ENCODE peak calls at places on chromosomes 7 and 10, in six cellular contexts. N is neural crest cell, I is tibial artery, D is fibroblast of pulmonary artery, T is OCI-LY7, A is AG04449. S is an unnamed sample.

GRCh38 chr10:52644678-52645434 is 127.7 kb downstream of the MBL2 start:
- DNase-seq in A (no peak), I (no peak), N (peak; percentile 50), T (peak; percentile 36), D (peak; percentile 75), S (no peak)

GRCh38 chr7:105673367-105674188 is 92.3 kb upstream of the EFCAB10 start:
- DNase-seq in D (no peak), T (no peak), A (no peak), I (no peak), N (no peak), S (no peak)

GRCh38 chr10:62759599-62760175 is 44.8 kb upstream of the ADO start:
- DNase-seq in A (no peak), T (no peak), N (no peak), I (no peak), D (no peak), S (no peak)

GRCh38 chr10:34137955-34138354 is 677.1 kb downstream of the PARD3 start:
- DNase-seq in T (no peak), A (no peak), I (no peak), N (no peak), D (no peak), S (no peak)

GRCh38 chr10:131260031-131260430 is 51.5 kb downstream of the TCERG1L start:
- DNase-seq in D (no peak), N (no peak), A (no peak), I (no peak), T (no peak), S (no peak)

GRCh38 chr10:72784551-72785421 is 92.8 kb downstream of the MCU start:
- DNase-seq in I (peak; percentile 27), N (peak; percentile 36), T (no peak), A (peak; percentile 80), D (peak; percentile 90), S (no peak)

GRCh38 chr10:7310076-7310475 is 100.8 kb downstream of the SFMBT2 start:
- DNase-seq in A (no peak), T (no peak), N (no peak), D (no peak), I (no peak), S (no peak)

GRCh38 chr10:107546239-107546638 is 381.7 kb upstream of the SORCS1 start:
- DNase-seq in N (no peak), T (no peak), A (peak; percentile 24), I (no peak), D (peak; percentile 80), S (no peak)

GRCh38 chr7:46652317-46652716 is 731.2 kb upstream of the IGFBP3 start:
- DNase-seq in A (no peak), N (no peak), I (no peak), T (no peak), D (no peak), S (no peak)

GRCh38 chr7:84258628-84259027 is 64.0 kb upstream of the SEMA3A start:
- DNase-seq in T (no peak), D (peak; percentile 64), A (peak; percentile 40), I (no peak), N (no peak), S (no peak)

GRCh38 chr7:77571791-77572190 is 34.7 kb downstream of the PTPN12 start:
- DNase-seq in I (no peak), N (no peak), T (no peak), A (no peak), D (no peak), S (no peak)

GRCh38 chr10:70925377-70926214 is 37.2 kb upstream of the PCBD1 start:
- DNase-seq in I (peak; percentile 36), T (peak; percentile 38), D (peak; percentile 22), N (peak; percentile 67), A (no peak), S (no peak)

GRCh38 chr10:43692051-43692825 is 43.6 kb upstream of the ZNF32 start:
- DNase-seq in I (no peak), T (no peak), A (no peak), N (no peak), D (peak; percentile 96), S (no peak)

GRCh38 chr7:101563198-101563901 is 65.7 kb downstream of the MYL10 start:
- DNase-seq in T (no peak), N (no peak), I (no peak), A (no peak), D (no peak), S (no peak)

DNA sequence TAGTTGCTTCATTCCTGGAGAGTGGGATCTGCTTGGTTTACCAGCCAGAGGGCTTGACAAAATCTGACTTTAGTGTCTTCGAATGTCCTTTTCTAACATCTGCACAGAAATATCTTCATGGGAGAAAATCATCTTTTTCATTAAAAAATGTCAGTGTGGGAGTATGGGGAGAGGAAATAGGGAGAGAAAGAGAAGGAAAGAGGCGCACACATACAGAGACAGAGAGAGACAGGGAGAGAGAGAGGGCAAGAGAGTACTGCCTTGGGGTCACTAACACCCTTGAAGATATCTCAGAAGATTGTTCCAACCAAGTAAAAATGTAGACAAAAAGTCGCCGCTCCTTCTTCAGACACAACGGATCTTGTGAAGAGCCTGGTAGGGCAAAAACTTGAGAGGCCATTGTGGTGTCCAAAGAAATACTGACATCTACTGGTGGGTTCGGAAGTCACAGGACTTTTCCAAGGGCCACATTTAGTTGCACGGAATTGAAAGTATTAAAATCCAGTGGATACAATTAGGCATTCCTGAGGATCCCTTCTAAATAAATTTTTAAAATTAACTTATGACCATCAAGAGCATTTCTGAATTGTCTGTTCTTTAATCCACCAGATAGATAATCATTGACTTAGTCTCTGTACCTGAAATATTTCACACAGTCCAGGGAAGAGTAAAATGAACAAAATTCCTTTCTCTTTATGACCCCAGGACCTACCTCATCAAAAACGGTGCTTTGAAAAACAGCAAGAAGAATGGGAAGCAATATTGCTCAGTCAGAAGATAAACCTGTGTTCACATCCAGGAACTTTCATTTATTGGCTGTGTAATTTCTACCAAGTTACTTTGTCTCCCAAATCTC is 29.7 kb downstream of the VIM start:
- DNase-seq in T (peak; percentile 68), I (peak; percentile 50), N (peak; percentile 69), D (peak; percentile 89), A (peak; percentile 29), S (peak; percentile 15)
- TF ChIP-seq CTCF in T (peak; percentile 89), I (peak; percentile 85), N (peak; percentile 91), D (peak; percentile 77), A (peak; percentile 70), S (peak; percentile 89)

DNA sequence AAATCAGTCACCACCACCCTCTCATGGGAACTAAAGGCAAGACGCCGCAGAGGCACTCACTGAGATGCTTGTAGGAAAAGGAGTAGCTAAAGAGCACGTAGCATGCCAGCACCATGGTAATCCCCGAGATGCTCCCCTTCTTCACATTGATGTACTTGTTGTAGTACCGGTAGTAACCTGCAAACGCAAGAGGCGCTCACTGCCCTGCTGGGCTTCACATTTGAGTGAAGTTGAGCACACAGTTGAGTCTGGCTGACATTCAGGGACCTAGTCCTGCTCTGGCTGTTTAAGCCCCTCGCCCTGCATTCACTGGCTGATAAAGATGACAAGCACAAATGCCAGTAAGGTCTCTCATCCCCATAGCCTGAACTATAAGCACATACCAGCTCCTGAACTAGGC is 6.9 kb downstream of the ATP5MF start:
- DNase-seq in T (peak; percentile 40), N (no peak), D (peak; percentile 28), I (no peak), A (no peak), S (no peak)
- TF ChIP-seq CTCF in T (peak; percentile 67), N (peak; percentile 55), D (peak; percentile 36), I (no peak), A (no peak), S (peak; percentile 28)

GRCh38 chr10:38094158-38094922 is at the start of gene ZNF37A:
- DNase-seq in T (peak; percentile 96), D (peak; percentile 98), I (peak; percentile 98), A (peak; percentile 82), N (peak; percentile 72), S (peak; percentile 70)
- TF ChIP-seq CTCF in T (no peak), D (no peak), I (no peak), A (no peak), N (no peak), S (no peak)

GRCh38 chr7:28882896-28883470 is 75.1 kb downstream of the TRIL start:
- DNase-seq in T (no peak), A (no peak), I (no peak), D (no peak), N (no peak), S (no peak)
- TF ChIP-seq CTCF in T (no peak), A (no peak), I (no peak), D (no peak), N (no peak), S (no peak)

DNA sequence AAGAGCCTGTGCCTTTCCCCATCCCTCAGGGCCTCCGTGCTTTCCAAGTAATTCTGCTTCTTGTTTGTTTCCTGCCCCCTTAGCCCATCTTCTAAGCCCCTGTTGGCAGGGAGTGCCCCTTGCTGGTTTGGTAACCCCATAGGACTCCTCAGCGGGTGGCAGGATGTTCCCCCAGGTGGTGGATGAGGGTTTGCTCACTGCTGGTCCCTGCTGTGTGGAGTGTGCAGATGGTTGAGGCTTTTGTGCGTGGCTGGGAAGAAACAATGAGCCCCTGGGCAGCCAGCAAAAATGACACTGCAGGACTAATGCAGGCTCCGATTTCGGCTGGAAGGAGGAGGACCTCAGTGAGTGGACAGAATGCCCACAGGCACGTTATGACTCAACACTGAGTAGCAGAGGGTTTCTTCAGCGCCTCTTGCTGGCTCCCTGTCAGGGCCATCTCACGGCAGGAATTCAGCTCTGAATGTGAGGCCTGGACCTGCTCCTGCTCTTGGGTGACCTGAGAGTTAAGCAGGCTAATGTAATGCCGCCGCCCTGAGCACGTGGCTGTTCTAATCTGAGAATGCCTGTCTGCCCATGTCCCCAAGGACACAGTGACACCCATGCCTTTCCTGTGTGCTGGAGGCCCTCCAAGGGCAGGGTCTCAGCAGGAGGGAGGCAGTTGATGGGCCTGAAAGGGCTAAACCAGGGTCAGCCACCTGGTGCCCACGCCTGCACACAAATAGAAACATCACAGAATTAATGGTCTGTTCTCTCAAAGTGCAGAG is 16.6 kb downstream of the BAG3 start:
- DNase-seq in D (peak; percentile 94), N (peak; percentile 26), A (peak; percentile 79), T (no peak), I (peak; percentile 77), S (no peak)
- TF ChIP-seq CTCF in D (peak; percentile 9), N (no peak), A (peak; percentile 14), T (no peak), I (no peak), S (no peak)

S was measured in D721Med.